ENCODE peak calls at places on chromosomes 4 and X, in five cellular contexts. T, F, P, E and N are unnamed samples.

GRCh38 chrX:13398073-13398823 is 78.4 kb upstream of the ATXN3L start:
- DNase-seq in F (peak), P (no peak), T (no peak), E (peak), N (no peak)

GRCh38 chr4:95363966-95364365 is 184.8 kb downstream of the UNC5C start:
- DNase-seq in T (no peak), E (no peak), F (peak), P (no peak), N (no peak)

GRCh38 chrX:19906293-19906692 is 18.9 kb upstream of the SH3KBP1 start:
- DNase-seq in E (no peak), F (no peak), T (no peak), P (no peak), N (no peak)

GRCh38 chr4:142129473-142129872 is 493.1 kb downstream of the IL15 start:
- DNase-seq in T (no peak), P (no peak), F (no peak), E (no peak), N (no peak)

GRCh38 chr4:147480891-147481576 is at the start of gene EDNRA:
- DNase-seq in E (peak), T (no peak), P (no peak), F (peak), N (peak)

GRCh38 chr4:140152760-140153418 is 1.1 kb downstream of the MAML3 start:
- DNase-seq in E (peak), T (peak), F (peak), P (peak), N (peak)

GRCh38 chr4:104494822-104495559 is at the start of gene CXXC4:
- DNase-seq in T (no peak), E (peak), F (peak), P (peak), N (peak)

GRCh38 chr4:25299476-25300203 is 12.9 kb upstream of the ZCCHC4 start:
- DNase-seq in T (no peak), F (no peak), E (no peak), P (no peak), N (no peak)

GRCh38 chrX:17737707-17738001 is 361 bp downstream of the SCML1 start:
- DNase-seq in P (no peak), T (no peak), F (no peak), E (no peak), N (no peak)

DNA sequence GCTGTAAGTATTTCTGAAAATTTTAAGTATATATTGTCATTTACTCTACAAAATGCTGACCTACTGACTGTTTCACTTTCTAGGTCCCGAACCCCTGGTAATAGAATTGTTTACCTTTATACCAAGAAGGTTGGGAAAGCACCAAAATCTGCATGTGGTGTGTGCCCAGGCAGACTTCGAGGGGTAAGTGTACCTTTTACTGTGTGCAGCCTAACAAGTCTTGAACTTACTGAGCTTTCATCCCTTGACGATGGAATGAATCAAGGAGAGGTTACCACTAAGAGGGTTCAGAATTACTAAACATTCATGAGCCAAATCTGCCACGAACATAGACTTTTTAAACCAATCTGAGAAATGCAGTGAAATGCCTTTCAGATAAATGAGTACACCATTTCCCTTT is 1.6 kb downstream of the RPL34 start:
- DNase-seq in E (no peak), P (no peak), T (no peak), F (no peak), N (no peak)
- H3K4me3 ChIP-seq in E (peak), P (no peak), T (peak), F (peak), N (no peak)

GRCh38 chr4:22512306-22512705 is 3.6 kb downstream of the ADGRA3 start:
- DNase-seq in T (no peak), P (no peak), E (no peak), F (no peak), N (no peak)

GRCh38 chr4:22515145-22515887 is 550 bp downstream of the ADGRA3 start:
- DNase-seq in E (peak), P (peak), T (no peak), F (peak), N (peak)

GRCh38 chr4:22514001-22514400 is 1.9 kb downstream of the ADGRA3 start:
- DNase-seq in T (no peak), P (no peak), F (peak), E (peak), N (no peak)

GRCh38 chr4:22514431-22514830 is 1.4 kb downstream of the ADGRA3 start:
- DNase-seq in E (peak), T (no peak), P (no peak), F (peak), N (no peak)

DNA sequence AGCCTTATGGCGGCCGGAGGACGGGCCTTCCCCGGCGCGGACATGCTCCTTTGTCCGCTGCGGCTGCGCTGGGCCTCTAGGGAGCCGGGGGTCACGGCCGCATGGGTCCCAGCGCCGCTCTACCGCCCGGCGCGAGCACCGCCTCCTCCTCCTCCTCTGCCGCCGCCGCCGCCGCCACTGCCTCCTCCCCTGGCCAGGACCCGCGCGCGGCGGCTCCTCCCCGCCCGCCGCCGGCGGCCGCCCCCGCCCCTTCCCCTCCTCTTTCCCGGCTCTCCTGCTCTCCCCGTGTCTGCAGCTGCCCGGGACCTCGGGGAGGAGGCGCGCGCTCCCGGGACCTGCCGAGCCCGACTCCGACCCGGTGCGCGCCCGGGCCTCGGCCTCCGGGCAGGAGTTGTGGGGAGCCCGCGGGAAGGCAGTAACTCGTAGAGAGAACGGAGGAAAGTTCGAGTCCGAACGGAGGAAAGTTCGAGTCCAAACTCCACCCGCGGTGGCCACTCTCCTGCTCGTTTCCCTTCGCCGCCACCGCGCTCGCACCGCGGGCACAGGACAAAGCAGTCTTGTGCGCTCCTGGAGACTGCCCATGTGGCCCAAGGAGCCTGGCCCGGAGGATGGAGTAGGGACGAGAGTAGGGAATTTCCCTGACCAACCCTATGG is at the start of gene ADGRA3:
- DNase-seq in E (peak), F (peak), P (peak), T (no peak), N (peak)
- H3K4me3 ChIP-seq in E (peak), F (peak), P (peak), T (no peak), N (peak)

GRCh38 chr4:1178300-1179088 is 6.1 kb upstream of the SPON2 start:
- DNase-seq in T (no peak), P (no peak), E (no peak), F (no peak), N (peak)
- H3K4me3 ChIP-seq in T (no peak), P (no peak), E (no peak), F (no peak), N (no peak)

GRCh38 chrX:123254457-123254856 is 70.4 kb downstream of the GRIA3 start:
- DNase-seq in T (no peak), P (no peak), F (no peak), E (no peak), N (no peak)
- H3K4me3 ChIP-seq in T (no peak), P (no peak), F (no peak), E (no peak), N (no peak)

GRCh38 chr4:135705343-135705742 is 1503.8 kb upstream of the PABPC4L start:
- DNase-seq in E (no peak), T (no peak), F (no peak), P (no peak), N (no peak)
- H3K4me3 ChIP-seq in E (no peak), T (no peak), F (no peak), P (no peak), N (no peak)

GRCh38 chrX:22063284-22063683 is 31.2 kb downstream of the PHEX start:
- DNase-seq in F (no peak), T (no peak), E (no peak), P (no peak), N (no peak)
- H3K4me3 ChIP-seq in F (no peak), T (no peak), E (no peak), P (no peak), N (no peak)

GRCh38 chr4:153115322-153116100 is 88.7 kb upstream of the TRIM2 start:
- DNase-seq in E (peak), F (peak), P (no peak), T (peak), N (no peak)

GRCh38 chr4:153116801-153117200 is 87.4 kb upstream of the TRIM2 start:
- DNase-seq in F (no peak), P (no peak), T (no peak), E (no peak), N (no peak)

GRCh38 chr4:153114771-153115321 is 89.4 kb upstream of the TRIM2 start:
- DNase-seq in T (peak), E (peak), F (peak), P (no peak), N (no peak)

GRCh38 chr4:153117554-153117953 is 86.7 kb upstream of the TRIM2 start:
- DNase-seq in E (no peak), F (no peak), T (no peak), P (no peak), N (no peak)

GRCh38 chr4:153116101-153116680 is 88.1 kb upstream of the TRIM2 start:
- DNase-seq in F (no peak), E (no peak), T (peak), P (no peak), N (no peak)
- H3K4me3 ChIP-seq in F (no peak), E (no peak), T (peak), P (no peak), N (no peak)

DNA sequence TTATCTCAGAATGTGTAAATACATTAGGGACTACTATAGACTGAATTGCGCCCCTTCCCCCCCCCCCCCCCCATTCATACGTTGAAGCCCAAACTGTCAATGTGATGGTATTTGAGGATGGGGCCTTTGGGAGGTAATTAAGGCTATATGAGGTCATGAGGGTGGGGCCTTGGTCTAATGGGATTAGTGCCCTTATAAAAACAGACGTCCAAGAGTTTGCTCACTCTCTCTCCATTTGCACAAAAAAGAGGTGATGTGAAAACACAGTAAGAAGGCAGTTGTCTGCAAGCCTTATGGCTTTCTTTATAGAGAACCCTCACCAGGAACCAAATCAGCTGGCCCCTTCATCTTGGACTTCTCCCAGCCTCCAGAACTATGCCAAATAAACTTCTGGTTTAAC is 15.3 kb downstream of the SPACA5 start:
- DNase-seq in P (no peak), T (no peak), F (no peak), E (no peak), N (no peak)
- H3K4me3 ChIP-seq in P (no peak), T (no peak), F (no peak), E (no peak), N (peak)

GRCh38 chr4:77856152-77856551 is 6.5 kb upstream of the MRPL1 start:
- DNase-seq in E (no peak), F (no peak), T (no peak), P (no peak), N (no peak)

GRCh38 chr4:77854431-77855111 is 8.1 kb upstream of the MRPL1 start:
- DNase-seq in P (no peak), F (no peak), E (no peak), T (peak), N (no peak)

GRCh38 chr4:77849278-77849965 is 13.2 kb upstream of the MRPL1 start:
- DNase-seq in F (no peak), T (no peak), P (no peak), E (no peak), N (no peak)

DNA sequence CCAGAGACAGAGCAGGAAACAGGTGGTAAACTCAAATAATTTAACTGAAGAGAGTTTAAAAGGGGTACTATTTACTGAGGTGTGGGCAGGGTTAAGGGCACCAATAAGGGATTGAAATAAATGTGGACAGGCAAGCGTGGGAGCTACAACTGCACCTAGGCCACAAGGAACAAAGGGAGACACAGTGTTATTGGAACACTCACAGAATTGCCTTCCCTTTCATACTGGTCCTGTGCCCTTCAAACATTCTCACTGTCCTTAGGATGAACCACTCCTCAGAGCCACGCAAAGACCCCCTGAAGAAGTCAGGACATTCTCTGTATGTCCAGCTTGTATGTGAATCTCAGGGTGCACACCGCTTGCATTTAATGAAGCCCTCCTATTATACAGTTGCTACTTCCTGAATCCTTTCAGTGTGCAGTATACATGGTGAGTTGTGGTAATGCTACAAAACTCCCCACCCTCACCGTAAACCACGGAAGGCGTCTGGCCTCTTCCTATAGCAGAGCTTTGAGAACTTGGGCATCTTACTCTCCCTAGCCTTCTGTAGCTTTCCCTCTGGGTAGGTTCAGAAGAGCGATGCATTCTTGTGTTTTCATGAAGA is 9.6 kb upstream of the MRPL1 start:
- DNase-seq in T (peak), P (no peak), F (no peak), E (no peak), N (no peak)
- H3K4me3 ChIP-seq in T (peak), P (no peak), F (no peak), E (no peak), N (no peak)